ENCODE peak calls at places on chromosomes 5 and 9, in four cellular contexts. Z is mesendoderm, C is trophoblast cell, L is neuronal stem cell. I is an unnamed sample.

GRCh38 chr5:118126159-118126558 is 862.2 kb downstream of the DTWD2 start:
- DNase-seq in Z (no peak), C (no peak), L (no peak), I (no peak)

GRCh38 chr9:35519697-35520403 is 29.9 kb downstream of the RUSC2 start:
- DNase-seq in Z (peak), C (peak), L (no peak), I (no peak)

GRCh38 chr5:102823441-102823874 is 68.4 kb downstream of the PAM start:
- DNase-seq in Z (no peak), C (no peak), L (no peak), I (peak)

GRCh38 chr5:28766565-28767158 is 1728.3 kb upstream of the CDH9 start:
- DNase-seq in Z (peak), C (peak), L (peak), I (peak)

GRCh38 chr5:33223563-33224305 is 217.0 kb upstream of the TARS1 start:
- DNase-seq in Z (no peak), C (no peak), L (no peak), I (peak)

GRCh38 chr9:109925810-109926209 is 145.8 kb downstream of the PALM2AKAP2 start:
- DNase-seq in Z (no peak), C (no peak), L (no peak), I (no peak)

GRCh38 chr9:15304620-15305019 is 2.4 kb downstream of the TTC39B start:
- DNase-seq in Z (no peak), C (no peak), L (no peak), I (no peak)

GRCh38 chr5:174937201-174938130 is 213.1 kb downstream of the MSX2 start:
- DNase-seq in Z (no peak), C (peak), L (no peak), I (no peak)

GRCh38 chr9:120925535-120926396 is 830 bp downstream of the TRAF1 start:
- DNase-seq in Z (no peak), C (peak), L (no peak), I (peak)

DNA sequence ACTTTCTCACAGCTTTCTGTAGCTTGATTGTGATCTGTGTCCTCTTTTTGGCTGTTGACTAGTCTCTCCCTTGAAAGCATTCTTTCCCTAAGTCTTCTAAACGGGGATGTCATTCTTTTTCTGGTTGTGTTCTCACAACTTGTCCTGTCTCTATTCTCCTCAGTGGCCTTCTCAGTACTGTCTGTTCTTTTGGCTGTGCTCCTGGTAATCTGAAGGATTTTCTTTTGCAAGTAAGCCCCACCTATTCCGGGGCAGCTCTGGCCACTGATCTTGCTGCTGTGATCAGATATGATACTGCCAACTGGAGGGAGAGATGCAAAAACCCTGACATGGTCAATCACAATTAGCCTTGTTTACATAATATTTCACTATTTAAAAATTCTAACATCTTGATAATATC is 172.2 kb downstream of the CDC42SE2 start:
- DNase-seq in Z (no peak), C (no peak), L (no peak), I (no peak)
- H3K18ac ChIP-seq in Z (no peak), C (no peak), L (no peak), I (no peak)

GRCh38 chr9:94554078-94554438 is 825 bp upstream of the PCAT7 start:
- DNase-seq in Z (no peak), C (no peak), L (peak), I (no peak)
- H3K18ac ChIP-seq in Z (no peak), C (no peak), L (peak), I (no peak)

GRCh38 chr9:129400971-129401622 is 219.8 kb downstream of the C9orf50 start:
- DNase-seq in Z (no peak), C (no peak), L (no peak), I (no peak)
- H3K18ac ChIP-seq in Z (peak), C (no peak), L (peak), I (no peak)

GRCh38 chr5:141245250-141245717 is at the start of gene PCDHB15:
- DNase-seq in Z (peak), C (no peak), L (peak), I (no peak)
- H3K18ac ChIP-seq in Z (no peak), C (no peak), L (peak), I (no peak)

GRCh38 chr9:87040410-87041009 is 93.2 kb upstream of the GAS1 start:
- DNase-seq in Z (no peak), C (no peak), L (no peak), I (no peak)
- H3K18ac ChIP-seq in Z (no peak), C (no peak), L (no peak), I (no peak)

GRCh38 chr5:108078882-108079281 is 303.0 kb downstream of the FBXL17 start:
- DNase-seq in Z (no peak), C (no peak), L (no peak), I (no peak)
- H3K18ac ChIP-seq in Z (peak), C (no peak), L (no peak), I (no peak)

DNA sequence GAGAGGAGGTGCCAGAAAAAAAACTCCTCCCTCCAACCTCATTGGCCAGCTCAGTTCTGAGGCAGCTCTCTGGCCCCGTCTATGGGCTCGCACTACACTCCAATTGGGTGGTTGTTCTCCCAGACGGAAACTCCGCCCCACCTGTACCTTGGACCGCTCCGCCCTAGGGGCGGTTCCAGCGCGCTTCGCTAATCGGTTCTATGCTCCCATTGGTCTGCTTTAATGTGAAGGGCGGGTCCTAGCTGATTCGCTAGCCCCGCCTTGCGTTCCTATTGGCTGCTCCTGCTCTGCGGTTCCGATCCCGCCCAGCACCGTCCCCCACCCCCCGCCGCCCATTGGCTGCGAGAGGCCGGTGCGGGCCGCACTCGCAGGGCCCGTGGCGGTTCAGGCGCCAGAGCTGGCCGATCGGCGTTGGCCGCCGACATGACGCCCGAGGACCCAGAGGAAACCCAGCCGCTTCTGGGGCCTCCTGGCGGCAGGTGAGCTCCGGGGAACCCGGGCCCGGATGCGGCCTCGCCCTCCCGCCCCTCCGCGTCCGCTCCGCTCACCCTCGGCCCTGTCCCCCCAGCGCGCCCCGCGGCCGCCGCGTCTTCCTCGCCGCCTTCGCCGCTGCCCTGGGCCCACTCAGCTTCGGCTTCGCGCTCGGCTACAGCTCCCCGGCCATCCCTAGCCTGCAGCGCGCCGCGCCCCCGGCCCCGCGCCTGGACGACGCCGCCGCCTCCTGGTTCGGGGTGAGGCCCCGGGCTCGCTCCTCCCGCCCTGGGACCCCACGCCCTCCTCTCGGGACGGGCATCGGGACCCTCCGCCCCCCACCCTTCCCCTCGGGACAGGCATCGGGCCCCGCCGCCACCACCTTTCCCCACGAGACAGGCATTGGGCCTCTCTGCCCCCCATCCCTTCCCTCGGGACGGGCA is at the start of gene SLC2A8:
- DNase-seq in Z (peak), C (peak), L (peak), I (peak)
- H3K18ac ChIP-seq in Z (peak), C (peak), L (peak), I (no peak)

DNA sequence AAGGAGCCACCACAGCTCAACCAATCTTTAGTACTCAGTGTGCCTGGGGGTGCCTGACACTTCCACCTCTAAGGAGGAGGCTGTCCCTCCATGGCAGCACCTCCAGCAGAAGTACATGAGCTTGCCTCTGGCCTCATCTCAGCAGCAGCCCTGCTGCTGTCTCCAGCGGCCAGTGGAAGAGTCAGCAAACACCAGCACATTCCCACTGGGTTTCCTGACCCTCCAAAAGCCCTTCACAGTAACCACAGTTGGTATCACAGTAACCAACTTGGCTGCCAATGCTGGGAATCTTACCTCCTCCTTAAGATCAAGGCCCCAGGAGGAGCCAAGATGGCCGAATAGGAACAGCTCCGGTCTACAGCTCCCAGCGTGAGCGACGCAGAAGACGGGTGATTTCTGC is 29.4 kb downstream of the FSTL4 start:
- DNase-seq in Z (peak), C (no peak), L (no peak), I (no peak)
- H3K18ac ChIP-seq in Z (no peak), C (no peak), L (peak), I (no peak)

GRCh38 chr5:116571568-116572321 is 2.9 kb downstream of the SEMA6A start:
- DNase-seq in Z (peak), C (no peak), L (no peak), I (no peak)
- H3K18ac ChIP-seq in Z (peak), C (no peak), L (peak), I (no peak)